ENCODE peak calls at places on chromosomes 11 and 22, in four cellular contexts. G is astrocyte of the spinal cord, H is stomach, B is mucosa of descending colon. C is an unnamed sample.

GRCh38 chr22:39234867-39235687 is 9.7 kb downstream of the PDGFB start:
- DNase-seq in G (no peak), B (peak; percentile 82), H (peak; percentile 75), C (no peak)

GRCh38 chr22:19687561-19688300 is 26.6 kb upstream of the SEPTIN5 start:
- DNase-seq in H (no peak), G (no peak), B (no peak), C (no peak)

GRCh38 chr11:102761646-102762238 is 18.7 kb downstream of the MMP10 start:
- DNase-seq in B (no peak), G (peak; percentile 47), H (no peak), C (no peak)

GRCh38 chr11:47412152-47412746 is 3.9 kb downstream of the SLC39A13 start:
- DNase-seq in H (peak; percentile 54), G (no peak), B (peak; percentile 76), C (no peak)

GRCh38 chr11:67405688-67406339 is 1.9 kb downstream of the TBC1D10C start:
- DNase-seq in B (peak; percentile 31), G (no peak), H (no peak), C (no peak)

GRCh38 chr11:119258983-119259382 is 52.8 kb downstream of the CBL start:
- DNase-seq in G (no peak), B (no peak), H (no peak), C (no peak)

GRCh38 chr22:26996156-26996555 is 338.8 kb downstream of the MIAT start:
- DNase-seq in B (no peak), H (no peak), G (no peak), C (no peak)

GRCh38 chr11:45741032-45741431 is 63.9 kb upstream of the SLC35C1 start:
- DNase-seq in H (no peak), B (no peak), G (no peak), C (no peak)

GRCh38 chr11:23540101-23540561 is 679.9 kb upstream of the CCDC179 start:
- DNase-seq in G (peak; percentile 46), B (no peak), H (no peak), C (no peak)

GRCh38 chr11:45067966-45068365 is 78.5 kb upstream of the PRDM11 start:
- DNase-seq in G (no peak), B (no peak), H (no peak), C (no peak)

GRCh38 chr11:2846056-2846455 is 39.5 kb downstream of the CDKN1C start:
- DNase-seq in H (no peak), G (no peak), B (no peak), C (no peak)

GRCh38 chr22:33194529-33194928 is 136.3 kb upstream of the SYN3 start:
- DNase-seq in B (no peak), G (no peak), H (no peak), C (no peak)

GRCh38 chr22:42596376-42596775 is 18.3 kb downstream of the POLDIP3 start:
- DNase-seq in B (no peak), G (peak; percentile 27), H (no peak), C (no peak)

GRCh38 chr11:110711776-110712642 is at the start of gene ARHGAP20:
- DNase-seq in G (peak; percentile 46), H (peak; percentile 76), B (peak; percentile 85), C (peak; percentile 73)

GRCh38 chr22:23970816-23971482 is 3.3 kb downstream of the DDT start:
- DNase-seq in G (no peak), H (no peak), B (no peak), C (no peak)

GRCh38 chr11:2428322-2428795 is 16.0 kb downstream of the TRPM5 start:
- DNase-seq in G (peak; percentile 5), H (peak; percentile 90), B (peak; percentile 89), C (peak; percentile 63)

GRCh38 chr22:36741204-36741793 is 34.6 kb downstream of the IFT27 start:
- DNase-seq in B (no peak), G (no peak), H (peak; percentile 5), C (no peak)

GRCh38 chr22:29631725-29632124 is 28.3 kb downstream of the NF2 start:
- DNase-seq in G (no peak), B (no peak), H (no peak), C (no peak)

GRCh38 chr22:38419121-38419863 is 35.7 kb downstream of the KCNJ4 start:
- DNase-seq in B (no peak), G (no peak), H (no peak), C (no peak)

GRCh38 chr11:45158210-45158644 is 11.8 kb downstream of the PRDM11 start:
- DNase-seq in G (no peak), H (no peak), B (no peak), C (peak; percentile 79)

GRCh38 chr11:66974724-66975402 is at the start of gene C11orf86:
- DNase-seq in H (no peak), B (peak; percentile 44), G (no peak), C (no peak)

GRCh38 chr11:57516061-57516443 is 550 bp upstream of the SLC43A1 start:
- DNase-seq in H (no peak), B (no peak), G (no peak), C (no peak)
- TF ChIP-seq CTCF in H (no peak), B (no peak), G (no peak), C (no peak)

GRCh38 chr11:55501014-55501413 is 53.3 kb upstream of the OR4C15 start:
- DNase-seq in H (no peak), G (no peak), B (no peak), C (no peak)

DNA sequence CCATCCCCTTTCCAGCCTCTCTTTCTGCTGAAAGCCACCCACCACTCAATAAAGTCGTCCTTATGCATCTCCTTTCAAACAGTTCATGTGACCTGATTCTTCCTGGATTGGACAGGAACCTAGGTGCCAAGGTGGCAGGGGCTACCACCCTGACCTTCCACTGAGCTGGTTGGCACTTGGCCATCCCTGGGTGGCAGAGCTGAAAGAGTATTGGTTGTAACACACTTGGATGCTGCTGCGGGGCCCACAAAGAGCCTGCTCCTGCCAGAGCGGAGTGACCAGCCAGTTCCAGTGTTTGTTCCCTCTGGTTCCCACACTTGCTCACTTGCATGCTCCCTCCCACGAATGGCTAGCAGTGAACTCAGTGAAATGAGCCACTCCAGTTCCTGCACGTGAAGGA is 57.2 kb upstream of the OR4C15 start:
- DNase-seq in G (no peak), H (no peak), B (no peak), C (no peak)
- TF ChIP-seq CTCF in G (no peak), H (no peak), B (no peak), C (no peak)

DNA sequence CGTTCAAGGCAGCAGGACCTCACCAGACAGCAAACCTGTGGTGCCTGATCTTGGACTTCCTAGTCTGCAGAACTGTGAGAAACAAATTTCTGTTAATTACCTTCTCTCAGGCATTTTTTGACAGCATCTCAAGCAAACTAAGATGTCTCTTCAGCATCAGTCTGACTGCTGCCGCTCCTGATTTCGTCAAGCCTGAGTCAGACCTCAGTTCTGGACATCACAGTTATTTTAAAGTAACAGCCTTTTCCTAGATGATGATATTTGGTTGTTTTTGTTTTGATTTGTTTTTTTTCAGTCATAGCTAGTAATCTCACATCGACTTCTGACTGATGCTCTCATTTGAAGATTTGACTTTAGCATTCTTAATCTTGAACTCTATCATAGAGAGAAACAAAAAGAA is 71.9 kb downstream of the BLID start:
- DNase-seq in G (no peak), B (no peak), H (no peak), C (no peak)
- TF ChIP-seq CTCF in G (no peak), B (no peak), H (no peak), C (no peak)

GRCh38 chr11:134901955-134902707 is 490.1 kb upstream of the B3GAT1 start:
- DNase-seq in G (no peak), H (no peak), B (no peak), C (no peak)
- TF ChIP-seq CTCF in G (no peak), H (no peak), B (no peak), C (no peak)

GRCh38 chr11:94183886-94184264 is 55.2 kb downstream of the PANX1 start:
- DNase-seq in G (peak; percentile 41), H (peak; percentile 80), B (peak; percentile 82), C (peak; percentile 83)
- TF ChIP-seq CTCF in G (peak; percentile 85), H (peak; percentile 74), B (peak; percentile 77), C (peak; percentile 91)

DNA sequence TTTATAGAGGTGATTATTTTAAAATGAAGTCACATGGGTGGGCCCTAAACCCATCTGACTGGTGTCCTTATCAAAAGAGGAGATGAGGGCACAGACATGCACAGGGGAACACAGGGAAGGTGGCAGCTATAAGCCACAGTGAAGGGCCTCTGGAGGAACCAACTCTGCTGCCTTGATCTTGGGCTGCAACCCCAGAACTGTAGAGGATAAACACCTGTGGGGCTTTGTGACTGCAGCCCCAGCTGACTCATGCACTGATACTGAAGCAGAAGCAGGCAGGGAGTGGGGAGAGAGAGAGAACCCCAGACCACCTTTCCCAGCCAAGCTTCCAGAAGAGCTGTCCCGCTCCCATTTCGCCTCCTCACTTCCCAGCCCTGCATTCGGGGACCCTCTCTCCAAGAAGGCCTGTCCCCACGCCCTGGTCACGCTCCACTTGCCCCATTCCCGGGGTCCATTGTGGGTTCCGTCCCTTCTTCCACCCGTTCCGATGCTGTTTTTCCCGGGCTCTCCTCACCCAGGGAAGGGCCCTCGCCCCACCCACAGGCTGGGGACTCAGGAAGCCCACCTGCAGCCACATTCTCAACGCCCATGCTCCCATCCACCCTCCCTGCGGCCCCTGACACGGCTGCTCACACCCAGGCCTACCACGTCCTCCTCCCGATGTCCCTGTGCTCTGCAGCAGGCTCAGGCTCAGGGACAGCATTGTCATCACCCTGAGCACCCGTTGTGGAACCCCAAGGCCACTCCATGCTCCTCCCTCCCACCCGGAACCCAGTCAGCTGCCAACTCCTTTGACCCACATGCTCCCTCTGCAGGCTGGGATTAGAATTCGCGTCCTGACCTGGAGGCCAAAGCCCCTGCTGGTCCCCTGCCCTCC is 90.8 kb upstream of the SHANK2 start:
- DNase-seq in G (no peak), H (peak; percentile 58), B (peak; percentile 58), C (no peak)
- TF ChIP-seq CTCF in G (peak; percentile 58), H (peak; percentile 35), B (peak; percentile 40), C (peak; percentile 38)

DNA sequence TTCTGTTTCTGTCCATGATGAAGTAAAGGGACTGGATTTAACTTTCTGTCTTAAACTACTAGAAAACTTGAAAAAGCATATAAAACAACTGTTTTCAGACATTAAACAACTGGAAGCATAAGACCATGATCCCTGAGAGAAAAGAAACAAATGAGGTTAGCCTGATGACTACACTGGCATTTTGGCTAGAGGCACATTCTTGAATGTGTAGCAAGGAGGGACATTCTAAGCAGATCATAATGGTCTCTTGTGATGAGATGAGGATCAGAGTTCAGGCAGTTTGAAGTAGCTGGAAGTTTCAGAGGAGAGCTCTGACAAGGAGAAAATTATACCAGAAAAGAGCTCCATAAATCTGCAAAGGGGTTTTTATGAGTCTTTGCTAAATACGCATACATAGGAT is 75.4 kb downstream of the AASDHPPT start:
- DNase-seq in H (no peak), G (peak; percentile 26), B (no peak), C (no peak)
- TF ChIP-seq CTCF in H (no peak), G (no peak), B (no peak), C (no peak)

C was measured in mesothelial cell of epicardium.